ENCODE peak calls at places on chromosomes 6 and 20, in seven cellular contexts. H is RWPE2; R is adrenal gland; Y is fibroblast of lung; K is CD8-positive, alpha-beta T cell; B is prostate gland; G is ovary. J is an unnamed sample.

GRCh38 chr20:32672982-32673727 is 586 bp downstream of the C20orf203 start:
- DNase-seq in H (no peak), R (no peak), Y (no peak), K (peak; percentile 33), B (no peak), G (no peak), J (peak; percentile 81)

GRCh38 chr6:114465511-114465910 is 122.7 kb upstream of the HS3ST5 start:
- DNase-seq in H (no peak), R (no peak), Y (no peak), K (no peak), B (no peak), G (no peak), J (no peak)

GRCh38 chr6:35731736-35732532 is 4.9 kb upstream of the ARMC12 start:
- DNase-seq in H (peak; percentile 95), R (peak; percentile 97), Y (peak; percentile 87), K (peak; percentile 95), B (peak; percentile 98), G (peak; percentile 99), J (peak; percentile 94)

GRCh38 chr20:7916648-7917047 is 23.6 kb downstream of the HAO1 start:
- DNase-seq in H (no peak), R (no peak), Y (no peak), K (no peak), B (no peak), G (no peak), J (no peak)

GRCh38 chr6:160477901-160478300 is 129.7 kb downstream of the SLC22A3 start:
- DNase-seq in H (no peak), R (no peak), Y (peak; percentile 40), K (no peak), B (no peak), G (no peak), J (no peak)

GRCh38 chr6:29451471-29452193 is 5.2 kb downstream of the OR11A1 start:
- DNase-seq in H (no peak), R (no peak), Y (peak; percentile 3), K (no peak), B (no peak), G (no peak), J (no peak)

GRCh38 chr6:121932071-121933009 is 467.1 kb upstream of the HSF2 start:
- DNase-seq in H (no peak), R (peak; percentile 39), Y (peak; percentile 92), K (no peak), B (no peak), G (no peak), J (no peak)

GRCh38 chr20:61965606-61966491 is 99.8 kb downstream of the TAF4 start:
- DNase-seq in H (peak; percentile 87), R (peak; percentile 15), Y (no peak), K (no peak), B (no peak), G (peak; percentile 53), J (no peak)

GRCh38 chr6:158837684-158838625 is 18.8 kb upstream of the EZR start:
- DNase-seq in H (no peak), R (no peak), Y (peak; percentile 33), K (no peak), B (no peak), G (no peak), J (no peak)

GRCh38 chr6:74623027-74623426 is 582.8 kb downstream of the COL12A1 start:
- DNase-seq in H (no peak), R (no peak), Y (no peak), K (no peak), B (no peak), G (no peak), J (no peak)

GRCh38 chr6:139686308-139686707 is 311.9 kb upstream of the CITED2 start:
- DNase-seq in H (no peak), R (peak; percentile 51), Y (peak; percentile 19), K (no peak), B (peak; percentile 5), G (no peak), J (no peak)

GRCh38 chr6:39669117-39669690 is 56.0 kb downstream of the KIF6 start:
- DNase-seq in H (no peak), R (no peak), Y (peak; percentile 78), K (no peak), B (no peak), G (no peak), J (no peak)

GRCh38 chr6:23073851-23074250 is 504.5 kb downstream of the HDGFL1 start:
- DNase-seq in H (no peak), R (no peak), Y (no peak), K (no peak), B (no peak), G (no peak), J (no peak)

GRCh38 chr6:90493332-90493731 is 93.5 kb downstream of the MAP3K7 start:
- DNase-seq in H (no peak), R (no peak), Y (peak; percentile 75), K (no peak), B (no peak), G (no peak), J (no peak)

GRCh38 chr6:21769405-21769851 is 175.9 kb downstream of the SOX4 start:
- DNase-seq in H (no peak), R (no peak), Y (peak; percentile 99), K (no peak), B (no peak), G (no peak), J (no peak)

GRCh38 chr6:7974932-7975763 is 64.6 kb upstream of the TXNDC5 start:
- DNase-seq in H (peak; percentile 89), R (peak; percentile 89), Y (peak; percentile 99), K (no peak), B (peak; percentile 85), G (peak; percentile 90), J (no peak)

GRCh38 chr6:42220754-42221153 is 3.1 kb upstream of the MRPS10 start:
- DNase-seq in H (no peak), R (no peak), Y (no peak), K (no peak), B (no peak), G (no peak), J (no peak)

GRCh38 chr6:108998460-108998859 is 96.2 kb downstream of the SESN1 start:
- DNase-seq in H (no peak), R (no peak), Y (no peak), K (no peak), B (no peak), G (no peak), J (no peak)

GRCh38 chr20:1803216-1804128 is 91.7 kb upstream of the SIRPA start:
- DNase-seq in H (no peak), R (peak; percentile 57), Y (peak; percentile 77), K (peak; percentile 30), B (peak; percentile 37), G (peak; percentile 51), J (peak; percentile 85)

GRCh38 chr6:118913161-118913560 is 19.2 kb downstream of the ASF1A start:
- DNase-seq in H (no peak), R (no peak), Y (no peak), K (no peak), B (no peak), G (no peak), J (no peak)

GRCh38 chr6:156949376-156949775 is 172.2 kb downstream of the ARID1B start:
- DNase-seq in H (no peak), R (no peak), Y (peak; percentile 89), K (no peak), B (no peak), G (no peak), J (no peak)

DNA sequence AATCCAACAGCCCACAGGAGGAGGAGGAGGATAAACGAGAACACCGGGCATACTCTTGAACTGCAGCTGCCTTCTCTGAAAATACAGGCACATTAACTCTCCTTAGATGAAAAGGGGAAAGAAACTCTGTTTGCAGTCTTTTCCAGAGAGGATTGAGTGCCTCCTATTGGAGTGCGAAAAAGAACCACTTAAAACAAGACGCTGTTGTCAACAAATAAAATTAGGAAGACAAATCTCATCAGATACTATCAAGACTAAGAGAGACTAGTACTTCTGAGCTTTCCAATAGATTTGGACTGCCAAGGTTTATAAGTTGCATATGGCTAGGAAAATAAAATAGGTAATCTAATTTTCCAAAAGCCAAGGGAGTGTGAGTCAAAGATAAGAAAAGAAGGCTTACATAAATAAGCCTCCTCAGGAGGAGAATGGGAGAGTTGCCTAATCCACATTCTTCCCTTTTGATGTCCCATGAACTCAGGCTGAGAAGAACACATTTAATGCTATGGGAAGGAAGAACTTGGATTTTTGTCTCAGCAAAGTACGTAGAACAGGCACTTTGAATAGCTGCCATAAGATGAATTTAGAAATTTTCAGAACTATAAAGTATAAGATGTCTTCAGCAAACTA is 154.7 kb downstream of the ARHGAP18 start:
- DNase-seq in H (no peak), R (no peak), Y (peak; percentile 71), K (no peak), B (no peak), G (no peak), J (no peak)
- TF ChIP-seq CTCF in H (no peak), R (no peak), Y (no peak), K (no peak), B (no peak), G (no peak), J (no peak)

DNA sequence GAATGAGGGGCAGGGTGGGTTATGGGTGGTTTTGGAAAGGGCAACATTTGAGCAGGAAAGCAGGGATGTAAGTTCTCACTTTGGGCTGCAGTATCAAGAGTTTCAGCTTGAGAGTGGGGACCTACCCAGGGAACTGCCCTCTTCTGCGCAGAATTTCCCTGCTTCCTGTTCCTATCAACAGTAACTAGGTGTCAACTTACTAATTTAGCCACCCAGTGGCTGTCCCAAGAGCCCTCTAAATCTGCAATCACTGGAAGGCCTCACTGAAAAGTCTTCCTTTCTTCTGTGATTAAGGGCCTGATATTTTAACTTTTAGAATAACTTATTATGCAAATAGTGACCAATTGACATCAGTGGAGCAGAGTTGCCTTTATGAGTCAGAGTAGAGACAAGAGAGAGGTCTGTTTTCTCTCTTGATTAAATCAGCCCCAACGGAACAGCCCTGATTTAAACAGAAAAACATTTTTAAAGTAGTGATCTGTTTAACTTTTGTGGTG is 118.2 kb upstream of the RIPOR2 start:
- DNase-seq in H (no peak), R (no peak), Y (peak; percentile 90), K (no peak), B (no peak), G (no peak), J (peak; percentile 43)
- H3K4me3 ChIP-seq in H (no peak overlapping the region), R (no peak overlapping the region), Y (no peak overlapping the region), K (no peak overlapping the region), B (no peak overlapping the region), G (no peak overlapping the region), J (no peak overlapping the region)

GRCh38 chr20:51667491-51667890 is 100.7 kb downstream of the ATP9A start:
- DNase-seq in H (no peak), R (no peak), Y (no peak), K (no peak), B (no peak), G (no peak), J (no peak)
- H3K36me3 ChIP-seq in H (no peaks in the 10 kb centered on the region), R (no peaks in the 10 kb centered on the region), Y (no peaks in the 10 kb centered on the region), K (no peaks in the 10 kb centered on the region), B (no peaks in the 10 kb centered on the region), G (no peaks in the 10 kb centered on the region), J (no peaks in the 10 kb centered on the region)

GRCh38 chr20:57434390-57434700 is 43.1 kb downstream of the RBM38 start:
- DNase-seq in H (peak; percentile 81), R (no peak), Y (no peak), K (peak; percentile 35), B (no peak), G (no peak), J (no peak)

GRCh38 chr20:57435105-57435497 is 43.9 kb downstream of the RBM38 start:
- DNase-seq in H (no peak), R (no peak), Y (no peak), K (no peak), B (no peak), G (no peak), J (no peak)

GRCh38 chr20:57437267-57437666 is 46.1 kb downstream of the RBM38 start:
- DNase-seq in H (peak; percentile 78), R (no peak), Y (no peak), K (no peak), B (no peak), G (no peak), J (no peak)

GRCh38 chr20:57436223-57436545 is 45.0 kb downstream of the RBM38 start:
- DNase-seq in H (no peak), R (no peak), Y (no peak), K (no peak), B (no peak), G (no peak), J (no peak)

GRCh38 chr20:57435498-57436222 is 44.5 kb downstream of the RBM38 start:
- DNase-seq in H (peak; percentile 96), R (no peak), Y (peak; percentile 60), K (peak; percentile 53), B (peak; percentile 97), G (no peak), J (no peak)
- TF ChIP-seq CTCF in H (peak; percentile 67), R (no peak), Y (no peak), K (no peak), B (peak; percentile 19), G (no peak), J (peak; percentile 25)